ENCODE peak calls at places on chromosomes 4 and X, in seven cellular contexts. E is NCI-H1417, O is M059J, B is hypothalamus, X is anterior cingulate cortex, L is fibroblast of lung, Y is NCI-H1436. U is an unnamed sample.

GRCh38 chr4:30719363-30720020 is 677 bp upstream of the PCDH7 start:
- DNase-seq in O (peak; percentile 43), E (peak; percentile 76), L (peak; percentile 83), Y (no peak), X (peak; percentile 71), B (peak; percentile 50), U (peak; percentile 83)

GRCh38 chr4:150976478-150977118 is 38.5 kb downstream of the LRBA start:
- DNase-seq in Y (no peak), L (no peak), X (no peak), O (no peak), B (no peak), E (no peak), U (no peak)

GRCh38 chr4:177107288-177107901 is 202.3 kb upstream of the NEIL3 start:
- DNase-seq in X (no peak), E (no peak), B (no peak), L (peak; percentile 40), O (peak; percentile 25), Y (no peak), U (no peak)

GRCh38 chr4:173182403-173182802 is 13.8 kb downstream of the GALNT7 start:
- DNase-seq in O (peak; percentile 88), X (no peak), Y (no peak), B (no peak), E (no peak), L (peak; percentile 95), U (peak; percentile 85)

GRCh38 chr4:110344165-110344564 is 131.8 kb upstream of the ENPEP start:
- DNase-seq in E (peak; percentile 6), X (no peak), O (peak; percentile 12), Y (no peak), B (no peak), L (no peak), U (peak; percentile 10)

GRCh38 chr4:2823301-2823670 is 20.4 kb upstream of the ADD1 start:
- DNase-seq in B (no peak), Y (no peak), X (no peak), L (no peak), O (no peak), E (no peak), U (no peak)

GRCh38 chr4:64713256-64713840 is 304.1 kb upstream of the TECRL start:
- DNase-seq in E (no peak), L (peak; percentile 30), Y (peak; percentile 0), B (no peak), X (no peak), O (peak; percentile 36), U (no peak)

GRCh38 chr4:124806403-124806802 is 93.9 kb upstream of the ANKRD50 start:
- DNase-seq in X (no peak), B (no peak), L (peak; percentile 83), E (no peak), O (peak; percentile 79), Y (no peak), U (peak; percentile 46)

GRCh38 chr4:15291133-15291532 is 136.7 kb upstream of the C1QTNF7 start:
- DNase-seq in O (no peak), E (no peak), Y (no peak), L (no peak), X (no peak), B (no peak), U (no peak)

GRCh38 chrX:1205681-1206611 is 6.5 kb downstream of the CRLF2 start:
- DNase-seq in L (peak; percentile 80), Y (no peak), B (no peak), X (no peak), E (no peak), O (peak; percentile 22), U (peak; percentile 95)

GRCh38 chr4:152935138-152935537 is 985 bp upstream of the FHDC1 start:
- DNase-seq in L (no peak), B (no peak), O (peak; percentile 20), E (peak; percentile 43), Y (no peak), X (no peak), U (no peak)

GRCh38 chr4:117900832-117901231 is 133.5 kb upstream of the NDST3 start:
- DNase-seq in B (no peak), E (no peak), Y (no peak), O (no peak), X (no peak), L (peak; percentile 31), U (no peak)

GRCh38 chrX:146243071-146243470 is 425.4 kb downstream of the SLITRK2 start:
- DNase-seq in B (no peak), E (no peak), X (no peak), Y (no peak), L (no peak), O (peak; percentile 2), U (no peak)

GRCh38 chrX:67543818-67544217 is at the start of gene AR:
- DNase-seq in B (no peak), L (peak; percentile 74), Y (no peak), O (peak; percentile 54), E (peak; percentile 28), X (no peak), U (peak; percentile 83)

GRCh38 chrX:68686684-68687045 is 39.2 kb downstream of the STARD8 start:
- DNase-seq in X (no peak), Y (no peak), L (peak; percentile 36), O (no peak), E (no peak), B (no peak), U (no peak)

GRCh38 chr4:3513807-3514206 is 18.4 kb downstream of the LRPAP1 start:
- DNase-seq in Y (no peak), E (no peak), X (no peak), B (no peak), O (no peak), L (no peak), U (no peak)

GRCh38 chrX:108582151-108582550 is 142.5 kb downstream of the COL4A5 start:
- DNase-seq in L (no peak), O (no peak), B (peak; percentile 28), X (peak; percentile 16), E (no peak), Y (no peak), U (no peak)

GRCh38 chr4:128521156-128521555 is 233.5 kb upstream of the PGRMC2 start:
- DNase-seq in X (no peak), E (no peak), L (peak; percentile 77), Y (no peak), O (no peak), B (no peak), U (peak; percentile 47)

GRCh38 chr4:80393246-80393969 is 57.9 kb downstream of the CFAP299 start:
- DNase-seq in Y (no peak), X (no peak), E (no peak), O (peak; percentile 58), B (no peak), L (peak; percentile 6), U (no peak)

GRCh38 chrX:109635151-109635550 is 10.2 kb upstream of the KCNE5 start:
- DNase-seq in L (no peak), X (no peak), E (peak; percentile 17), B (no peak), Y (no peak), O (peak; percentile 12), U (peak; percentile 8)

GRCh38 chrX:134880866-134881265 is 109.9 kb upstream of the SMIM10 start:
- DNase-seq in O (peak; percentile 64), Y (no peak), B (no peak), L (peak; percentile 55), X (no peak), E (no peak), U (no peak)

GRCh38 chr4:174154455-174154854 is 129.0 kb downstream of the FBXO8 start:
- DNase-seq in B (no peak), X (no peak), Y (no peak), E (no peak), O (peak; percentile 63), L (peak; percentile 47), U (peak; percentile 51)

GRCh38 chr4:83858121-83858520 is 322.2 kb downstream of the GPAT3 start:
- DNase-seq in B (no peak), O (peak; percentile 16), Y (no peak), E (no peak), X (no peak), L (no peak), U (no peak)

GRCh38 chrX:72101597-72102037 is 30.1 kb downstream of the RTL5 start:
- DNase-seq in Y (no peak), L (no peak), B (no peak), O (no peak), X (no peak), E (no peak), U (no peak)